ENCODE peak calls at places on chromosomes 1 and 21, in ten cellular contexts. I is iPS-NIHi11; R is nephron progenitor cell; P is stimulated activated CD4-positive, alpha-beta T cell treated with anti-CD3 and anti-CD28 coated beads, Interleukin-4, amount 100 ng/mL, for 24 hours; Q is H4; N is NCI-H1092 treated with DMSO at 0.1 percent for 48 hours; A is NCI-H524; E is NCI-H1694; J is OCI-LY7; G is NCI-H69. Y is an unnamed sample.

GRCh38 chr1:114771992-114772391 is 8.5 kb downstream of the SIKE1 start:
- DNase-seq in E (no peak), J (no peak), R (no peak), N (no peak), A (no peak), Q (no peak), I (no peak), G (no peak), P (no peak), Y (no peak)

GRCh38 chr1:36752891-36753361 is 270.2 kb upstream of the CSF3R start:
- DNase-seq in R (no peak), Q (no peak), G (no peak), E (no peak), I (no peak), P (no peak), N (no peak), A (no peak), J (no peak), Y (no peak)

GRCh38 chr1:220956861-220957605 is 77.8 kb downstream of the HLX start:
- DNase-seq in A (no peak), N (no peak), I (no peak), J (no peak), G (no peak), R (no peak), P (no peak), E (no peak), Q (peak), Y (peak)

GRCh38 chr1:192877283-192877886 is 68.5 kb downstream of the RGS2 start:
- DNase-seq in I (no peak), G (no peak), E (no peak), J (no peak), P (no peak), N (no peak), A (no peak), Q (peak), R (no peak), Y (no peak)

GRCh38 chr1:1021010-1021845 is 1.3 kb downstream of the AGRN start:
- DNase-seq in J (no peak), I (no peak), G (peak), N (no peak), A (peak), Q (peak), P (no peak), E (no peak), R (no peak), Y (no peak)

GRCh38 chr1:47881505-47882442 is 115.4 kb downstream of the TRABD2B start:
- DNase-seq in A (peak), I (no peak), P (no peak), G (peak), E (peak), N (no peak), Q (peak), R (no peak), J (no peak), Y (no peak)

GRCh38 chr1:41920658-41921057 is 1.9 kb upstream of the HIVEP3 start:
- DNase-seq in J (no peak), E (no peak), A (peak), Q (peak), I (no peak), G (peak), N (no peak), P (no peak), R (no peak), Y (no peak)

GRCh38 chr1:6688001-6688400 is 13.6 kb downstream of the DNAJC11 start:
- DNase-seq in G (no peak), R (no peak), A (no peak), P (no peak), J (no peak), I (no peak), N (no peak), E (no peak), Q (no peak), Y (no peak)

GRCh38 chr1:243946946-243947345 is 96.9 kb upstream of the AKT3 start:
- DNase-seq in G (peak), N (peak), P (peak), J (no peak), R (no peak), E (peak), Q (peak), I (peak), A (peak), Y (no peak)

GRCh38 chr21:31172328-31172727 is 134.1 kb upstream of the KRTAP19-8 start:
- DNase-seq in N (no peak), A (no peak), J (no peak), R (no peak), I (no peak), P (no peak), E (no peak), G (no peak), Q (no peak), Y (no peak)

GRCh38 chr1:236124965-236125364 is 17.4 kb upstream of the GPR137B start:
- DNase-seq in P (no peak), I (no peak), N (no peak), Q (no peak), G (no peak), E (no peak), R (no peak), A (peak), J (peak), Y (no peak)

GRCh38 chr1:31955917-31956736 is 18.0 kb upstream of the PTP4A2 start:
- DNase-seq in R (no peak), I (peak), Q (peak), G (no peak), E (no peak), P (peak), N (no peak), A (no peak), J (no peak), Y (peak)

GRCh38 chr21:31222142-31222541 is 121.9 kb downstream of the TIAM1 start:
- DNase-seq in Q (no peak), G (peak), J (no peak), I (no peak), E (no peak), A (no peak), N (peak), R (no peak), P (no peak), Y (no peak)

GRCh38 chr1:89465201-89465600 is 59.4 kb upstream of the LRRC8B start:
- DNase-seq in G (no peak), I (no peak), E (no peak), P (peak), A (no peak), N (no peak), J (no peak), Q (peak), R (no peak), Y (no peak)

GRCh38 chr1:244180256-244180655 is 129.2 kb downstream of the ZBTB18 start:
- DNase-seq in P (no peak), N (no peak), R (no peak), Q (no peak), E (no peak), A (no peak), J (no peak), I (no peak), G (no peak), Y (no peak)

GRCh38 chr1:203650012-203650836 is 23.6 kb downstream of the ATP2B4 start:
- DNase-seq in E (no peak), J (peak), Q (no peak), G (peak), A (peak), I (peak), R (peak), N (peak), P (peak), Y (no peak)

GRCh38 chr1:244414543-244414942 is 37.2 kb downstream of the ADSS2 start:
- DNase-seq in P (no peak), R (no peak), G (no peak), Q (no peak), I (peak), N (no peak), A (no peak), J (no peak), E (no peak), Y (no peak)

GRCh38 chr1:160346953-160347352 is 3.8 kb downstream of the NCSTN start:
- DNase-seq in P (no peak), Q (no peak), R (no peak), I (no peak), E (no peak), N (no peak), J (peak), G (no peak), A (no peak), Y (no peak)

GRCh38 chr1:19651141-19651737 is 7.1 kb downstream of the NBL1 start:
- DNase-seq in J (peak), R (peak), N (peak), G (peak), E (peak), A (peak), Q (no peak), P (peak), I (peak), Y (no peak)

GRCh38 chr1:182615468-182616129 is 11.4 kb upstream of the RGS16 start:
- DNase-seq in P (peak), I (no peak), Q (no peak), G (peak), R (no peak), J (peak), N (peak), E (no peak), A (peak), Y (no peak)

GRCh38 chr1:197619008-197619640 is 156.2 kb downstream of the DENND1B start:
- DNase-seq in P (no peak), J (peak), Q (peak), A (peak), E (peak), N (peak), R (no peak), I (no peak), G (peak), Y (peak)

GRCh38 chr1:210400043-210400840 is 71.5 kb downstream of the HHAT start:
- DNase-seq in P (peak), I (peak), G (peak), R (peak), Q (peak), E (peak), J (peak), N (peak), A (peak), Y (peak)

GRCh38 chr21:46199436-46200373 is 15.4 kb upstream of the SPATC1L start:
- DNase-seq in E (no peak), P (no peak), J (no peak), Q (no peak), G (no peak), I (no peak), N (no peak), A (no peak), R (no peak), Y (no peak)

GRCh38 chr1:193111641-193112090 is 6.5 kb upstream of the GLRX2 start:
- DNase-seq in I (no peak), J (no peak), R (peak), P (no peak), E (no peak), Q (peak), G (no peak), N (no peak), A (no peak), Y (no peak)